ENCODE peak calls at places on chromosomes 13 and 19, in four cellular contexts. D, V, F and C are unnamed samples.

GRCh38 chr13:28716511-28716910 is 2.3 kb downstream of the SLC46A3 start:
- DNase-seq in D (no peak), V (no peak), F (peak), C (no peak)

GRCh38 chr19:2149980-2150793 is 1.2 kb downstream of the AP3D1 start:
- DNase-seq in D (no peak), V (no peak), F (no peak), C (no peak)

GRCh38 chr19:11578342-11579142 is 1.1 kb upstream of the ACP5 start:
- DNase-seq in D (no peak), V (peak), F (no peak), C (no peak)

GRCh38 chr13:40130871-40131636 is 475.6 kb downstream of the COG6 start:
- DNase-seq in D (no peak), V (no peak), F (no peak), C (no peak)

GRCh38 chr13:109301276-109301675 is 485.1 kb downstream of the IRS2 start:
- DNase-seq in D (no peak), V (no peak), F (no peak), C (no peak)

GRCh38 chr19:30268601-30269000 is 103.6 kb upstream of the ZNF536 start:
- DNase-seq in D (no peak), V (no peak), F (no peak), C (no peak)

GRCh38 chr19:2827840-2828489 is 8.3 kb downstream of the ZNF554 start:
- DNase-seq in D (no peak), V (no peak), F (no peak), C (no peak)

GRCh38 chr13:100517135-100517534 is 71.5 kb downstream of the GGACT start:
- DNase-seq in D (no peak), V (peak), F (no peak), C (no peak)

GRCh38 chr19:2282062-2282861 is at the start of gene PEAK3:
- DNase-seq in D (no peak), V (peak), F (no peak), C (peak)

GRCh38 chr13:67996101-67996500 is 766.0 kb upstream of the PCDH9 start:
- DNase-seq in D (no peak), V (no peak), F (no peak), C (no peak)

GRCh38 chr19:13097331-13098258 is 5.1 kb downstream of the LYL1 start:
- DNase-seq in D (no peak), V (no peak), F (no peak), C (no peak)

GRCh38 chr19:27975419-27976005 is 1237.4 kb downstream of the UQCRFS1 start:
- DNase-seq in D (no peak), V (no peak), F (no peak), C (no peak)

GRCh38 chr19:54451331-54451871 is 2.4 kb downstream of the LENG8 start:
- DNase-seq in D (no peak), V (no peak), F (no peak), C (no peak)

GRCh38 chr13:66077286-66077685 is 1152.8 kb downstream of the PCDH9 start:
- DNase-seq in D (no peak), V (no peak), F (no peak), C (no peak)

GRCh38 chr19:40802300-40803169 is 3.5 kb downstream of the EGLN2 start:
- DNase-seq in D (no peak), V (no peak), F (no peak), C (no peak)

GRCh38 chr19:33740811-33741396 is 55.8 kb upstream of the KCTD15 start:
- DNase-seq in D (no peak), V (peak), F (peak), C (no peak)

GRCh38 chr19:48842744-48843162 is 6.5 kb upstream of the HSD17B14 start:
- DNase-seq in D (no peak), V (peak), F (no peak), C (no peak)

GRCh38 chr19:31938675-31939074 is 406.7 kb upstream of the ZNF507 start:
- DNase-seq in D (no peak), V (no peak), F (no peak), C (no peak)

GRCh38 chr13:75514080-75515040 is 23.3 kb downstream of the COMMD6 start:
- DNase-seq in D (no peak), V (no peak), F (no peak), C (no peak)

GRCh38 chr13:31927219-31927653 is 104.3 kb upstream of the FRY start:
- DNase-seq in D (no peak), V (no peak), F (no peak), C (no peak)

GRCh38 chr19:33440682-33441081 is 67.2 kb downstream of the CEBPG start:
- DNase-seq in D (no peak), V (no peak), F (no peak), C (no peak)

GRCh38 chr13:100176781-100177389 is 88.0 kb downstream of the PCCA start:
- DNase-seq in D (no peak), V (no peak), F (peak), C (no peak)

GRCh38 chr19:31127132-31127967 is 221.9 kb downstream of the TSHZ3 start:
- DNase-seq in D (no peak), V (no peak), F (peak), C (no peak)

GRCh38 chr13:54402495-54402894 is 1373.9 kb downstream of the OLFM4 start:
- DNase-seq in D (no peak), V (no peak), F (no peak), C (no peak)

GRCh38 chr19:55947532-55947931 is at the start of gene NLRP8:
- DNase-seq in D (no peak), V (no peak), F (no peak), C (no peak)

GRCh38 chr19:54203151-54203611 is 2.5 kb downstream of the RPS9 start:
- DNase-seq in D (no peak), V (no peak), F (no peak), C (no peak)

GRCh38 chr13:41398494-41399190 is 58.7 kb upstream of the RGCC start:
- DNase-seq in D (no peak), V (no peak), F (no peak), C (peak)

GRCh38 chr19:44723952-44724319 is 24.6 kb upstream of the BCL3 start:
- DNase-seq in D (peak), V (peak), F (no peak), C (peak)

GRCh38 chr19:4754248-4754647 is 30.6 kb upstream of the DPP9 start:
- DNase-seq in D (no peak), V (no peak), F (no peak), C (no peak)

GRCh38 chr13:95099541-95099940 is 201.7 kb downstream of the ABCC4 start:
- DNase-seq in D (no peak), V (no peak), F (no peak), C (no peak)

GRCh38 chr13:109684836-109685602 is 101.4 kb downstream of the IRS2 start:
- DNase-seq in D (no peak), V (no peak), F (no peak), C (peak)

GRCh38 chr13:74045583-74045982 is 88.6 kb downstream of the KLF12 start:
- DNase-seq in D (no peak), V (no peak), F (no peak), C (no peak)

GRCh38 chr19:33152178-33152577 is 20.3 kb downstream of the WDR88 start:
- DNase-seq in D (no peak), V (no peak), F (no peak), C (no peak)

GRCh38 chr19:47445937-47446402 is 25.7 kb downstream of the SLC8A2 start:
- DNase-seq in D (no peak), V (peak), F (no peak), C (no peak)

GRCh38 chr13:98508280-98509074 is 68.4 kb downstream of the STK24 start:
- DNase-seq in D (no peak), V (no peak), F (no peak), C (no peak)

GRCh38 chr19:46251415-46251814 is 21.9 kb downstream of the IGFL1 start:
- DNase-seq in D (no peak), V (no peak), F (no peak), C (no peak)

GRCh38 chr19:3175761-3176714 is 2.5 kb upstream of the S1PR4 start:
- DNase-seq in D (no peak), V (no peak), F (peak), C (no peak)

GRCh38 chr19:11196406-11197287 is 698 bp downstream of the KANK2 start:
- DNase-seq in D (no peak), V (no peak), F (no peak), C (no peak)

GRCh38 chr19:48608798-48609263 is 2.3 kb downstream of the SPACA4 start:
- DNase-seq in D (no peak), V (peak), F (no peak), C (no peak)

GRCh38 chr19:8525401-8525684 is 11.4 kb upstream of the ZNF414 start:
- DNase-seq in D (no peak), V (no peak), F (no peak), C (no peak)
- TF ChIP-seq CTCF in D (no peak), V (peak), F (peak), C (no peak)

GRCh38 chr13:103388839-103389238 is 322.6 kb upstream of the SLC10A2 start:
- DNase-seq in D (no peak), V (no peak), F (no peak), C (no peak)
- TF ChIP-seq CTCF in D (no peak), V (peak), F (no peak), C (no peak)

GRCh38 chr13:47281981-47282380 is 385.1 kb upstream of the HTR2A start:
- DNase-seq in D (no peak), V (no peak), F (no peak), C (no peak)
- TF ChIP-seq CTCF in D (no peak), V (no peak), F (no peak), C (no peak)

GRCh38 chr19:531009-531752 is 379 bp upstream of the CDC34 start:
- DNase-seq in D (peak), V (peak), F (no peak), C (no peak)
- TF ChIP-seq CTCF in D (no peak), V (no peak), F (no peak), C (no peak)

GRCh38 chr13:34019870-34020269 is 201.9 kb downstream of the RFC3 start:
- DNase-seq in D (no peak), V (no peak), F (no peak), C (no peak)

GRCh38 chr13:34025746-34026145 is 207.8 kb downstream of the RFC3 start:
- DNase-seq in D (no peak), V (no peak), F (peak), C (no peak)

GRCh38 chr13:34017231-34017630 is 199.3 kb downstream of the RFC3 start:
- DNase-seq in D (no peak), V (no peak), F (no peak), C (no peak)

GRCh38 chr13:34021619-34022018 is 203.7 kb downstream of the RFC3 start:
- DNase-seq in D (no peak), V (no peak), F (no peak), C (no peak)

GRCh38 chr13:34020388-34020787 is 202.4 kb downstream of the RFC3 start:
- DNase-seq in D (no peak), V (no peak), F (no peak), C (no peak)
- TF ChIP-seq CTCF in D (no peak), V (no peak), F (no peak), C (no peak)

GRCh38 chr13:19957320-19958118 is 1.0 kb upstream of the ZMYM2 start:
- DNase-seq in D (peak), V (peak), F (peak), C (peak)

GRCh38 chr13:19958119-19959111 is at the start of gene ZMYM2:
- DNase-seq in D (peak), V (peak), F (peak), C (peak)

GRCh38 chr13:19959831-19960672 is 1.5 kb downstream of the ZMYM2 start:
- DNase-seq in D (peak), V (peak), F (peak), C (no peak)

GRCh38 chr13:19960673-19961015 is 2.1 kb downstream of the ZMYM2 start:
- DNase-seq in D (no peak), V (no peak), F (no peak), C (no peak)

GRCh38 chr13:19959141-19959830 is 759 bp downstream of the ZMYM2 start:
- DNase-seq in D (peak), V (peak), F (no peak), C (no peak)
- TF ChIP-seq CTCF in D (peak), V (no peak), F (no peak), C (no peak)

GRCh38 chr19:8366121-8366581 is 2.2 kb downstream of the ANGPTL4 start:
- DNase-seq in D (no peak), V (no peak), F (no peak), C (no peak)
- TF ChIP-seq CTCF in D (no peak), V (no peak), F (no peak), C (no peak)

DNA sequence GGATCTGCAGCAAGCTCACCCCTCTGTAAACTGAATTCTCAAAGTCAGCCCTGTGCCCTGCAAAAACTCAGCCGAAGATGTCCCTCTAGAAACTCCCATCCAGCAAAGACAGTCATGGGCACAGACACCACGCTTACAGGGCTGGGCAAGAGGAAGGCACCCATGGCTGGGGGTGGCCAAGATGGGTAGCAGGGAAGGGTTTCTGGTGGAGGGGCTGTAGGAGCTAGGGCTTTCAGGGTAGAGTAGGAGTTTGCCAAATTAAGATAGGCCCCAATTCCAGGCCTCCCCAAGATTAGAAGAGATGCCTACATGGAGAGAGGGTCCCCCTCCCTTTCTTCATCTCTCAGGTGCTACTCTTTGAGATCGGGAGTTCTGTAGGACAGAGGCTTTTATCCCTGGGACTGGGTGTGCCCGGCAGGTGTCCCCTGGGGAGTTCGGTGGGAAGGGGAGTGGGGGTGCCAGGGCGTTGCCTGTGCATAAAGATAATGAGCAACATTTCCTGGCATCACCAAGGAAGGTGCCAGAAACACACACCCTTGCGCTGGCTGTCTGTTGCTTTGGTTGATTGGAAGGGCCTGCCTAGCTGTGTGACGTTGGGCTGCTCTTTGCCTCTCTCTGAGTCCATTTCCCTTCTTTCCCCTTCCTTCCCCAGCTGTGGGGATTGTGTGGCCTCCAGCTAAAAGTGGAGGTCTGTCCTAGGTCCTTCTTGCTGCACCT is 9.4 kb downstream of the NRTN start:
- DNase-seq in D (no peak), V (no peak), F (no peak), C (no peak)
- TF ChIP-seq CTCF in D (no peak), V (no peak), F (no peak), C (no peak)